ENCODE peak calls at places on chromosomes 12 and 14, in eight cellular contexts. One of them, this sample, is unnamed.

GRCh38 chr12:123265851-123266678 is 5.6 kb downstream of the CDK2AP1 start:
- DNase-seq in pancreas: peak; percentile 74
- DNase-seq in mammary epithelial cell: no peak
- DNase-seq in AG04450: no peak
- DNase-seq in cardiac muscle cell: no peak
- DNase-seq in esophagus squamous epithelium: no peak
- DNase-seq in A549: no peak
- DNase-seq in tibial artery: no peak
- DNase-seq in this sample: no peak

GRCh38 chr12:20410746-20411145 is 42.4 kb downstream of the PDE3A start:
- DNase-seq in pancreas: no peak
- DNase-seq in mammary epithelial cell: no peak
- DNase-seq in AG04450: no peak
- DNase-seq in cardiac muscle cell: peak; percentile 42
- DNase-seq in esophagus squamous epithelium: no peak
- DNase-seq in A549: no peak
- DNase-seq in tibial artery: no peak
- DNase-seq in this sample: no peak

GRCh38 chr12:52043386-52044212 is 7.6 kb upstream of the NR4A1 start:
- DNase-seq in pancreas: peak; percentile 88
- DNase-seq in mammary epithelial cell: no peak
- DNase-seq in AG04450: no peak
- DNase-seq in cardiac muscle cell: peak; percentile 47
- DNase-seq in esophagus squamous epithelium: no peak
- DNase-seq in A549: no peak
- DNase-seq in tibial artery: peak; percentile 99
- DNase-seq in this sample: no peak

GRCh38 chr12:118611295-118611694 is 234.9 kb downstream of the SUDS3 start:
- DNase-seq in pancreas: peak; percentile 81
- DNase-seq in mammary epithelial cell: no peak
- DNase-seq in AG04450: no peak
- DNase-seq in cardiac muscle cell: no peak
- DNase-seq in esophagus squamous epithelium: no peak
- DNase-seq in A549: no peak
- DNase-seq in tibial artery: no peak
- DNase-seq in this sample: no peak

GRCh38 chr14:49306152-49306751 is 279.9 kb downstream of the RPS29 start:
- DNase-seq in pancreas: no peak
- DNase-seq in mammary epithelial cell: peak; percentile 6
- DNase-seq in AG04450: no peak
- DNase-seq in cardiac muscle cell: peak; percentile 27
- DNase-seq in esophagus squamous epithelium: no peak
- DNase-seq in A549: peak; percentile 6
- DNase-seq in tibial artery: no peak
- DNase-seq in this sample: no peak

GRCh38 chr14:103015426-103015825 is 41.9 kb downstream of the CDC42BPB start:
- DNase-seq in pancreas: no peak
- DNase-seq in mammary epithelial cell: no peak
- DNase-seq in AG04450: no peak
- DNase-seq in cardiac muscle cell: no peak
- DNase-seq in esophagus squamous epithelium: no peak
- DNase-seq in A549: no peak
- DNase-seq in tibial artery: no peak
- DNase-seq in this sample: no peak

GRCh38 chr12:107359382-107359781 is 266.0 kb upstream of the CRY1 start:
- DNase-seq in pancreas: no peak
- DNase-seq in mammary epithelial cell: peak; percentile 51
- DNase-seq in AG04450: peak; percentile 33
- DNase-seq in cardiac muscle cell: peak; percentile 1
- DNase-seq in esophagus squamous epithelium: no peak
- DNase-seq in A549: peak; percentile 45
- DNase-seq in tibial artery: no peak
- DNase-seq in this sample: no peak

GRCh38 chr12:93361159-93361919 is 16.4 kb upstream of the NUDT4 start:
- DNase-seq in pancreas: no peak
- DNase-seq in mammary epithelial cell: peak; percentile 56
- DNase-seq in AG04450: no peak
- DNase-seq in cardiac muscle cell: peak; percentile 65
- DNase-seq in esophagus squamous epithelium: no peak
- DNase-seq in A549: no peak
- DNase-seq in tibial artery: no peak
- DNase-seq in this sample: no peak

GRCh38 chr12:56836800-56837663 is 73.9 kb downstream of the HSD17B6 start:
- DNase-seq in pancreas: no peak
- DNase-seq in mammary epithelial cell: peak; percentile 84
- DNase-seq in AG04450: peak; percentile 7
- DNase-seq in cardiac muscle cell: peak; percentile 76
- DNase-seq in esophagus squamous epithelium: no peak
- DNase-seq in A549: peak; percentile 33
- DNase-seq in tibial artery: no peak
- DNase-seq in this sample: peak; percentile 53

GRCh38 chr12:89884365-89884915 is 175.8 kb upstream of the ATP2B1 start:
- DNase-seq in pancreas: no peak
- DNase-seq in mammary epithelial cell: no peak
- DNase-seq in AG04450: no peak
- DNase-seq in cardiac muscle cell: no peak
- DNase-seq in esophagus squamous epithelium: no peak
- DNase-seq in A549: no peak
- DNase-seq in tibial artery: no peak
- DNase-seq in this sample: no peak

GRCh38 chr12:71954861-71955260 is 16.2 kb downstream of the TPH2 start:
- DNase-seq in pancreas: no peak
- DNase-seq in mammary epithelial cell: no peak
- DNase-seq in AG04450: no peak
- DNase-seq in cardiac muscle cell: no peak
- DNase-seq in esophagus squamous epithelium: no peak
- DNase-seq in A549: no peak
- DNase-seq in tibial artery: no peak
- DNase-seq in this sample: no peak

GRCh38 chr14:40129162-40129561 is 696.9 kb upstream of the FBXO33 start:
- DNase-seq in pancreas: no peak
- DNase-seq in mammary epithelial cell: no peak
- DNase-seq in AG04450: no peak
- DNase-seq in cardiac muscle cell: no peak
- DNase-seq in esophagus squamous epithelium: no peak
- DNase-seq in A549: no peak
- DNase-seq in tibial artery: no peak
- DNase-seq in this sample: no peak

GRCh38 chr12:128909653-128910052 is 56.4 kb downstream of the GLT1D1 start:
- DNase-seq in pancreas: no peak
- DNase-seq in mammary epithelial cell: no peak
- DNase-seq in AG04450: no peak
- DNase-seq in cardiac muscle cell: no peak
- DNase-seq in esophagus squamous epithelium: no peak
- DNase-seq in A549: no peak
- DNase-seq in tibial artery: no peak
- DNase-seq in this sample: no peak

GRCh38 chr12:77294016-77294415 is 228.6 kb upstream of the E2F7 start:
- DNase-seq in pancreas: no peak
- DNase-seq in mammary epithelial cell: peak; percentile 27
- DNase-seq in AG04450: no peak
- DNase-seq in cardiac muscle cell: peak; percentile 11
- DNase-seq in esophagus squamous epithelium: no peak
- DNase-seq in A549: no peak
- DNase-seq in tibial artery: no peak
- DNase-seq in this sample: no peak

GRCh38 chr14:55553791-55554190 is 26.2 kb upstream of the KTN1 start:
- DNase-seq in pancreas: no peak
- DNase-seq in mammary epithelial cell: peak; percentile 70
- DNase-seq in AG04450: no peak
- DNase-seq in cardiac muscle cell: no peak
- DNase-seq in esophagus squamous epithelium: no peak
- DNase-seq in A549: no peak
- DNase-seq in tibial artery: no peak
- DNase-seq in this sample: no peak

GRCh38 chr12:52727037-52727436 is 23.7 kb upstream of the KRT77 start:
- DNase-seq in pancreas: no peak
- DNase-seq in mammary epithelial cell: no peak
- DNase-seq in AG04450: no peak
- DNase-seq in cardiac muscle cell: no peak
- DNase-seq in esophagus squamous epithelium: no peak
- DNase-seq in A549: no peak
- DNase-seq in tibial artery: no peak
- DNase-seq in this sample: no peak

GRCh38 chr14:97021571-97022171 is 224.5 kb downstream of the VRK1 start:
- DNase-seq in pancreas: no peak
- DNase-seq in mammary epithelial cell: no peak
- DNase-seq in AG04450: no peak
- DNase-seq in cardiac muscle cell: no peak
- DNase-seq in esophagus squamous epithelium: no peak
- DNase-seq in A549: peak; percentile 33
- DNase-seq in tibial artery: no peak
- DNase-seq in this sample: no peak

GRCh38 chr12:41362511-41362910 is 174.4 kb downstream of the PDZRN4 start:
- DNase-seq in pancreas: no peak
- DNase-seq in mammary epithelial cell: no peak
- DNase-seq in AG04450: no peak
- DNase-seq in cardiac muscle cell: no peak
- DNase-seq in esophagus squamous epithelium: no peak
- DNase-seq in A549: no peak
- DNase-seq in tibial artery: no peak
- DNase-seq in this sample: no peak

GRCh38 chr12:68267892-68268396 is 14.5 kb upstream of the IL22 start:
- DNase-seq in pancreas: no peak
- DNase-seq in mammary epithelial cell: peak; percentile 73
- DNase-seq in AG04450: peak; percentile 54
- DNase-seq in cardiac muscle cell: peak; percentile 93
- DNase-seq in esophagus squamous epithelium: no peak
- DNase-seq in A549: no peak
- DNase-seq in tibial artery: no peak
- DNase-seq in this sample: no peak

DNA sequence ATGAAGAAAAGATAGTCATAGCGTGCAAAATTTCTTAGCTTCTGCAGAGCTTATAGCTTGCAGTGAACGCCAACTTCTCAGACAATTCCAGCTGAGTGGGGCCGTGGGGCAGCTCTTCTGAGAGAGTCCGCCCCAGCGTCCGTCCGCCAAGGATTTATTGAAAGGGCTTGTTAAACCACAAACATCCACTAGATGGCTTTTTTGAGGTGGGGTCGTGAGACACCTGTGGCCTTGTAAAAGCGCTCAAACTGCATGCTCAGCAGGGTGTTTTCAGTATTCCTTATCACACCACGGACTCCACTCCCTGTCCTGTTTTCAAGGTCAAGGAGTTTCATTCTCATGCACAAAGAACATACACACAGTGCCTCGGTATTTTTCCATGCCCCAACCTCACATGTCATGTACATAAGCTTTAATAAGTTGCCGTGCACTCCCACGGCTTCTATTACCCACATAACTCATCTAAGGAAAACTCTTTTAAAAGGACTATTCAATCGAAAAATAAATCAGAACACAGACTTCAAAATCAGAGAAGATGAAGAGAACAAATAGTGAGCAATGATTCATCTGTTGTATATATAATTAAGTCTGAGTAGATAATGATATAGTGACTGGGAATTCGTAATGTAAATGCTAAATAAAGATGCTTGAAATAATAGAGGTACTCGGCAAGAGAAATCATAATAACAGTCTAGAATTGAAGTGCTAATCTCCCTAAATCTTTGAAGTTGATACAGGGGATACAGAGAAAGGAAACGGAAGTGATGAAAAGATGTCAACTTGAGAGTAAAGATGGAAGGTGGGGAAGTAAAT is 46.7 kb downstream of the WBP11 start:
- DNase-seq in pancreas: no peak
- DNase-seq in mammary epithelial cell: no peak
- DNase-seq in AG04450: no peak
- DNase-seq in cardiac muscle cell: no peak
- DNase-seq in esophagus squamous epithelium: no peak
- DNase-seq in A549: peak; percentile 33
- DNase-seq in tibial artery: no peak
- DNase-seq in this sample: peak; percentile 54
- TF ChIP-seq CTCF in pancreas: no peak
- TF ChIP-seq CTCF in mammary epithelial cell: no peak
- TF ChIP-seq CTCF in AG04450: peak; percentile 42
- TF ChIP-seq CTCF in cardiac muscle cell: peak; percentile 44
- TF ChIP-seq CTCF in esophagus squamous epithelium: peak; percentile 11
- TF ChIP-seq CTCF in A549: peak; percentile 28
- TF ChIP-seq CTCF in tibial artery: no peak
- TF ChIP-seq CTCF in this sample: peak; percentile 74

GRCh38 chr12:50111417-50111692 is 681 bp upstream of the COX14 start:
- DNase-seq in pancreas: no peak
- DNase-seq in mammary epithelial cell: no peak
- DNase-seq in AG04450: no peak
- DNase-seq in cardiac muscle cell: no peak
- DNase-seq in esophagus squamous epithelium: no peak
- DNase-seq in A549: no peak
- DNase-seq in tibial artery: no peak
- DNase-seq in this sample: no peak
- TF ChIP-seq CTCF in pancreas: no peak
- TF ChIP-seq CTCF in mammary epithelial cell: no peak
- TF ChIP-seq CTCF in AG04450: no peak
- TF ChIP-seq CTCF in cardiac muscle cell: no peak
- TF ChIP-seq CTCF in esophagus squamous epithelium: no peak
- TF ChIP-seq CTCF in A549: no peak
- TF ChIP-seq CTCF in tibial artery: no peak
- TF ChIP-seq CTCF in this sample: no peak

GRCh38 chr12:21655594-21655993 is 2.0 kb downstream of the LDHB start:
- DNase-seq in pancreas: no peak
- DNase-seq in mammary epithelial cell: no peak
- DNase-seq in AG04450: no peak
- DNase-seq in cardiac muscle cell: no peak
- DNase-seq in esophagus squamous epithelium: no peak
- DNase-seq in A549: no peak
- DNase-seq in tibial artery: no peak
- DNase-seq in this sample: no peak

GRCh38 chr12:21662122-21662792 is 4.6 kb upstream of the LDHB start:
- DNase-seq in pancreas: no peak
- DNase-seq in mammary epithelial cell: no peak
- DNase-seq in AG04450: no peak
- DNase-seq in cardiac muscle cell: no peak
- DNase-seq in esophagus squamous epithelium: no peak
- DNase-seq in A549: peak; percentile 66
- DNase-seq in tibial artery: no peak
- DNase-seq in this sample: no peak

GRCh38 chr12:21657336-21658077 is at the start of gene LDHB:
- DNase-seq in pancreas: peak; percentile 94
- DNase-seq in mammary epithelial cell: peak; percentile 83
- DNase-seq in AG04450: peak; percentile 88
- DNase-seq in cardiac muscle cell: peak; percentile 99
- DNase-seq in esophagus squamous epithelium: peak; percentile 60
- DNase-seq in A549: peak; percentile 98
- DNase-seq in tibial artery: peak; percentile 98
- DNase-seq in this sample: peak; percentile 94

GRCh38 chr12:21656931-21657335 is 709 bp downstream of the LDHB start:
- DNase-seq in pancreas: no peak
- DNase-seq in mammary epithelial cell: peak; percentile 40
- DNase-seq in AG04450: no peak
- DNase-seq in cardiac muscle cell: peak; percentile 57
- DNase-seq in esophagus squamous epithelium: no peak
- DNase-seq in A549: peak; percentile 56
- DNase-seq in tibial artery: no peak
- DNase-seq in this sample: no peak

GRCh38 chr12:21659383-21659782 is 1.7 kb upstream of the LDHB start:
- DNase-seq in pancreas: no peak
- DNase-seq in mammary epithelial cell: no peak
- DNase-seq in AG04450: no peak
- DNase-seq in cardiac muscle cell: no peak
- DNase-seq in esophagus squamous epithelium: no peak
- DNase-seq in A549: peak; percentile 36
- DNase-seq in tibial artery: no peak
- DNase-seq in this sample: no peak
- TF ChIP-seq CTCF in pancreas: no peak
- TF ChIP-seq CTCF in mammary epithelial cell: no peak
- TF ChIP-seq CTCF in AG04450: peak; percentile 16
- TF ChIP-seq CTCF in cardiac muscle cell: no peak
- TF ChIP-seq CTCF in esophagus squamous epithelium: peak; percentile 25
- TF ChIP-seq CTCF in A549: no peak
- TF ChIP-seq CTCF in tibial artery: no peak
- TF ChIP-seq CTCF in this sample: no peak

GRCh38 chr12:99137124-99137845 is 492.2 kb downstream of the APAF1 start:
- DNase-seq in pancreas: no peak
- DNase-seq in mammary epithelial cell: no peak
- DNase-seq in AG04450: no peak
- DNase-seq in cardiac muscle cell: no peak
- DNase-seq in esophagus squamous epithelium: no peak
- DNase-seq in A549: no peak
- DNase-seq in tibial artery: no peak
- DNase-seq in this sample: no peak
- TF ChIP-seq CTCF in pancreas: no peak
- TF ChIP-seq CTCF in mammary epithelial cell: no peak
- TF ChIP-seq CTCF in AG04450: no peak
- TF ChIP-seq CTCF in cardiac muscle cell: no peak
- TF ChIP-seq CTCF in esophagus squamous epithelium: no peak
- TF ChIP-seq CTCF in A549: no peak
- TF ChIP-seq CTCF in tibial artery: no peak
- TF ChIP-seq CTCF in this sample: no peak